ENCODE peak calls at places on chromosomes 5 and 9, in five cellular contexts. One of them, this sample, is unnamed.

GRCh38 chr5:176733586-176734262 is 76.6 kb upstream of the UNC5A start:
- DNase-seq in kidney: no peak
- DNase-seq in fibroblast of the aortic adventitia: no peak
- DNase-seq in left ventricle myocardium inferior: no peak
- DNase-seq in body of pancreas: no peak
- DNase-seq in this sample: no peak

GRCh38 chr5:6248132-6248531 is 130.2 kb downstream of the MED10 start:
- DNase-seq in kidney: no peak
- DNase-seq in fibroblast of the aortic adventitia: no peak
- DNase-seq in body of pancreas: no peak
- DNase-seq in left ventricle myocardium inferior: no peak
- DNase-seq in this sample: no peak

GRCh38 chr9:127629468-127630081 is 17.5 kb downstream of the STXBP1 start:
- DNase-seq in left ventricle myocardium inferior: no peak
- DNase-seq in body of pancreas: no peak
- DNase-seq in fibroblast of the aortic adventitia: no peak
- DNase-seq in kidney: no peak
- DNase-seq in this sample: no peak

GRCh38 chr5:141611289-141611688 is 7.5 kb downstream of the DIAPH1 start:
- DNase-seq in body of pancreas: no peak
- DNase-seq in left ventricle myocardium inferior: no peak
- DNase-seq in fibroblast of the aortic adventitia: no peak
- DNase-seq in kidney: no peak
- DNase-seq in this sample: no peak

GRCh38 chr5:140162275-140162674 is 12.7 kb upstream of the CYSTM1 start:
- DNase-seq in body of pancreas: no peak
- DNase-seq in kidney: no peak
- DNase-seq in left ventricle myocardium inferior: no peak
- DNase-seq in fibroblast of the aortic adventitia: no peak
- DNase-seq in this sample: no peak

GRCh38 chr5:132190161-132190817 is 37.4 kb downstream of the P4HA2 start:
- DNase-seq in fibroblast of the aortic adventitia: peak
- DNase-seq in left ventricle myocardium inferior: no peak
- DNase-seq in kidney: no peak
- DNase-seq in body of pancreas: peak
- DNase-seq in this sample: no peak

GRCh38 chr9:123568691-123569342 is 212.8 kb downstream of the CRB2 start:
- DNase-seq in fibroblast of the aortic adventitia: peak
- DNase-seq in left ventricle myocardium inferior: peak
- DNase-seq in kidney: no peak
- DNase-seq in body of pancreas: no peak
- DNase-seq in this sample: no peak

GRCh38 chr5:141874262-141874964 is 3.8 kb downstream of the PCDH1 start:
- DNase-seq in kidney: no peak
- DNase-seq in left ventricle myocardium inferior: peak
- DNase-seq in body of pancreas: peak
- DNase-seq in fibroblast of the aortic adventitia: no peak
- DNase-seq in this sample: peak

GRCh38 chr5:43065384-43066230 is 25.5 kb upstream of the ANXA2R start:
- DNase-seq in fibroblast of the aortic adventitia: peak
- DNase-seq in body of pancreas: peak
- DNase-seq in kidney: peak
- DNase-seq in left ventricle myocardium inferior: peak
- DNase-seq in this sample: peak

GRCh38 chr5:156094001-156094400 is 233.0 kb upstream of the SGCD start:
- DNase-seq in kidney: no peak
- DNase-seq in left ventricle myocardium inferior: no peak
- DNase-seq in body of pancreas: no peak
- DNase-seq in fibroblast of the aortic adventitia: no peak
- DNase-seq in this sample: no peak

GRCh38 chr5:143108498-143109128 is 294.9 kb downstream of the NR3C1 start:
- DNase-seq in kidney: peak
- DNase-seq in left ventricle myocardium inferior: peak
- DNase-seq in fibroblast of the aortic adventitia: no peak
- DNase-seq in body of pancreas: peak
- DNase-seq in this sample: peak

GRCh38 chr9:129027685-129028191 is 393 bp downstream of the SH3GLB2 start:
- DNase-seq in kidney: peak
- DNase-seq in body of pancreas: peak
- DNase-seq in left ventricle myocardium inferior: peak
- DNase-seq in fibroblast of the aortic adventitia: no peak
- DNase-seq in this sample: peak

GRCh38 chr9:74348777-74349176 is 148.4 kb upstream of the RORB start:
- DNase-seq in body of pancreas: no peak
- DNase-seq in fibroblast of the aortic adventitia: no peak
- DNase-seq in kidney: no peak
- DNase-seq in left ventricle myocardium inferior: no peak
- DNase-seq in this sample: no peak

GRCh38 chr5:142404046-142404477 is 79.2 kb upstream of the SPRY4 start:
- DNase-seq in body of pancreas: no peak
- DNase-seq in kidney: no peak
- DNase-seq in left ventricle myocardium inferior: no peak
- DNase-seq in fibroblast of the aortic adventitia: no peak
- DNase-seq in this sample: no peak

GRCh38 chr5:132391870-132392269 is 22.4 kb downstream of the SLC22A5 start:
- DNase-seq in left ventricle myocardium inferior: no peak
- DNase-seq in body of pancreas: no peak
- DNase-seq in kidney: no peak
- DNase-seq in fibroblast of the aortic adventitia: no peak
- DNase-seq in this sample: no peak

GRCh38 chr5:148988328-148988727 is 74.5 kb downstream of the SH3TC2 start:
- DNase-seq in kidney: no peak
- DNase-seq in left ventricle myocardium inferior: no peak
- DNase-seq in body of pancreas: no peak
- DNase-seq in fibroblast of the aortic adventitia: peak
- DNase-seq in this sample: peak

GRCh38 chr9:136362450-136362784 is 1.1 kb downstream of the DNLZ start:
- DNase-seq in left ventricle myocardium inferior: no peak
- DNase-seq in kidney: no peak
- DNase-seq in body of pancreas: no peak
- DNase-seq in fibroblast of the aortic adventitia: peak
- DNase-seq in this sample: no peak

GRCh38 chr9:124475868-124476690 is 25.8 kb downstream of the ADGRD2 start:
- DNase-seq in left ventricle myocardium inferior: no peak
- DNase-seq in kidney: no peak
- DNase-seq in fibroblast of the aortic adventitia: no peak
- DNase-seq in body of pancreas: no peak
- DNase-seq in this sample: no peak

GRCh38 chr9:105173306-105173705 is 71.1 kb upstream of the SLC44A1 start:
- DNase-seq in kidney: no peak
- DNase-seq in body of pancreas: no peak
- DNase-seq in fibroblast of the aortic adventitia: no peak
- DNase-seq in left ventricle myocardium inferior: no peak
- DNase-seq in this sample: no peak

GRCh38 chr5:160496784-160497183 is 75.1 kb downstream of the PTTG1 start:
- DNase-seq in body of pancreas: no peak
- DNase-seq in kidney: no peak
- DNase-seq in fibroblast of the aortic adventitia: peak
- DNase-seq in left ventricle myocardium inferior: no peak
- DNase-seq in this sample: no peak

GRCh38 chr5:148776780-148777179 is 49.6 kb upstream of the ADRB2 start:
- DNase-seq in body of pancreas: no peak
- DNase-seq in fibroblast of the aortic adventitia: peak
- DNase-seq in left ventricle myocardium inferior: no peak
- DNase-seq in kidney: peak
- DNase-seq in this sample: no peak

GRCh38 chr9:126301985-126302603 is 24.5 kb upstream of the MVB12B start:
- DNase-seq in fibroblast of the aortic adventitia: peak
- DNase-seq in kidney: no peak
- DNase-seq in left ventricle myocardium inferior: peak
- DNase-seq in body of pancreas: peak
- DNase-seq in this sample: peak

GRCh38 chr9:106885451-106885850 is 22.5 kb downstream of the ZNF462 start:
- DNase-seq in kidney: no peak
- DNase-seq in fibroblast of the aortic adventitia: peak
- DNase-seq in body of pancreas: no peak
- DNase-seq in left ventricle myocardium inferior: no peak
- DNase-seq in this sample: no peak

GRCh38 chr9:104961238-104961637 is 33.3 kb upstream of the ABCA1 start:
- DNase-seq in body of pancreas: no peak
- DNase-seq in kidney: no peak
- DNase-seq in fibroblast of the aortic adventitia: no peak
- DNase-seq in left ventricle myocardium inferior: no peak
- DNase-seq in this sample: no peak

GRCh38 chr5:140555747-140556312 is 1.4 kb downstream of the SRA1 start:
- DNase-seq in fibroblast of the aortic adventitia: no peak
- DNase-seq in body of pancreas: no peak
- DNase-seq in left ventricle myocardium inferior: no peak
- DNase-seq in kidney: no peak
- DNase-seq in this sample: no peak

GRCh38 chr9:8825600-8826147 is 1026.1 kb upstream of the DMAC1 start:
- DNase-seq in kidney: no peak
- DNase-seq in left ventricle myocardium inferior: no peak
- DNase-seq in body of pancreas: no peak
- DNase-seq in fibroblast of the aortic adventitia: peak
- DNase-seq in this sample: no peak

GRCh38 chr9:111153973-111154590 is 115.8 kb upstream of the LPAR1 start:
- DNase-seq in kidney: no peak
- DNase-seq in fibroblast of the aortic adventitia: no peak
- DNase-seq in body of pancreas: no peak
- DNase-seq in left ventricle myocardium inferior: no peak
- DNase-seq in this sample: no peak

GRCh38 chr9:79049371-79049770 is 522.4 kb upstream of the TLE4 start:
- DNase-seq in fibroblast of the aortic adventitia: no peak
- DNase-seq in left ventricle myocardium inferior: no peak
- DNase-seq in body of pancreas: no peak
- DNase-seq in kidney: no peak
- DNase-seq in this sample: no peak

GRCh38 chr5:148884339-148885020 is 58.1 kb downstream of the ADRB2 start:
- DNase-seq in body of pancreas: no peak
- DNase-seq in fibroblast of the aortic adventitia: no peak
- DNase-seq in left ventricle myocardium inferior: no peak
- DNase-seq in kidney: no peak
- DNase-seq in this sample: no peak

GRCh38 chr5:54651482-54652076 is 134.0 kb downstream of the SNX18 start:
- DNase-seq in body of pancreas: peak
- DNase-seq in kidney: peak
- DNase-seq in left ventricle myocardium inferior: peak
- DNase-seq in fibroblast of the aortic adventitia: peak
- DNase-seq in this sample: peak

GRCh38 chr9:89478821-89479668 is 18.9 kb downstream of the SEMA4D start:
- DNase-seq in kidney: no peak
- DNase-seq in body of pancreas: no peak
- DNase-seq in left ventricle myocardium inferior: no peak
- DNase-seq in fibroblast of the aortic adventitia: no peak
- DNase-seq in this sample: no peak

GRCh38 chr9:96655198-96655851 is at the start of gene PRXL2C:
- DNase-seq in fibroblast of the aortic adventitia: peak
- DNase-seq in body of pancreas: peak
- DNase-seq in kidney: peak
- DNase-seq in left ventricle myocardium inferior: peak
- DNase-seq in this sample: peak
- H3K4me3 ChIP-seq in fibroblast of the aortic adventitia: peak
- H3K4me3 ChIP-seq in body of pancreas: peak
- H3K4me3 ChIP-seq in kidney: peak
- H3K4me3 ChIP-seq in left ventricle myocardium inferior: peak
- H3K4me3 ChIP-seq in this sample: peak

GRCh38 chr9:114532561-114533237 is 27.4 kb upstream of the WHRN start:
- DNase-seq in kidney: no peak
- DNase-seq in body of pancreas: peak
- DNase-seq in fibroblast of the aortic adventitia: no peak
- DNase-seq in left ventricle myocardium inferior: no peak
- DNase-seq in this sample: no peak
- H3K4me3 ChIP-seq in kidney: no peak
- H3K4me3 ChIP-seq in body of pancreas: no peak
- H3K4me3 ChIP-seq in fibroblast of the aortic adventitia: no peak
- H3K4me3 ChIP-seq in left ventricle myocardium inferior: no peak
- H3K4me3 ChIP-seq in this sample: peak

DNA sequence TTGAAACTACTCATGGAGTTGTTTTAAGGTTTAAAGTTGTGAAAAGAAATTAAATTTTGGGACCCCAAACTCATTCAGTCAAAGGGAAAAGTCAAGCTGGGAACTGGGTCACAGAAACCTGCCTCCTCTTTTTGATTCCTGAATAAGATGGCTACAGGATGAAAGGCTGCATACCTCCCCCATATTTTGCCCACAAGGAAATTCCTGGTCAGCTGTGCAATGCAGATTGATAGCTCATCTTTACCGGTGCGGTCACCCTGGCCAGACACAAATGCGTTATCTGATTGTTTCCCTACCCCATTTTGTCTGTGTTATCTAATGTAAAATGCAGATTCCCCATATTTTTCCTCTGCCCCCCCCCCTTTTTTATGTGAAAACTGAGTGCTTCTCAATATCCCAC is 1.3 kb downstream of the HAVCR2 start:
- DNase-seq in body of pancreas: no peak
- DNase-seq in kidney: no peak
- DNase-seq in fibroblast of the aortic adventitia: no peak
- DNase-seq in left ventricle myocardium inferior: no peak
- DNase-seq in this sample: no peak
- H3K4me3 ChIP-seq in body of pancreas: no peak
- H3K4me3 ChIP-seq in kidney: peak
- H3K4me3 ChIP-seq in fibroblast of the aortic adventitia: no peak
- H3K4me3 ChIP-seq in left ventricle myocardium inferior: no peak
- H3K4me3 ChIP-seq in this sample: no peak

GRCh38 chr5:173240091-173241050 is 5.4 kb upstream of the NKX2-5 start:
- DNase-seq in body of pancreas: no peak
- DNase-seq in left ventricle myocardium inferior: no peak
- DNase-seq in kidney: no peak
- DNase-seq in fibroblast of the aortic adventitia: no peak
- DNase-seq in this sample: no peak

GRCh38 chr5:173242079-173242478 is 7.1 kb upstream of the NKX2-5 start:
- DNase-seq in body of pancreas: no peak
- DNase-seq in kidney: no peak
- DNase-seq in left ventricle myocardium inferior: no peak
- DNase-seq in fibroblast of the aortic adventitia: no peak
- DNase-seq in this sample: no peak

GRCh38 chr5:173243808-173244305 is 8.9 kb upstream of the NKX2-5 start:
- DNase-seq in fibroblast of the aortic adventitia: no peak
- DNase-seq in kidney: no peak
- DNase-seq in left ventricle myocardium inferior: no peak
- DNase-seq in body of pancreas: no peak
- DNase-seq in this sample: peak

GRCh38 chr5:173243215-173243614 is 8.2 kb upstream of the NKX2-5 start:
- DNase-seq in kidney: no peak
- DNase-seq in fibroblast of the aortic adventitia: no peak
- DNase-seq in body of pancreas: no peak
- DNase-seq in left ventricle myocardium inferior: no peak
- DNase-seq in this sample: no peak

GRCh38 chr5:173242675-173243085 is 7.7 kb upstream of the NKX2-5 start:
- DNase-seq in left ventricle myocardium inferior: peak
- DNase-seq in fibroblast of the aortic adventitia: no peak
- DNase-seq in kidney: no peak
- DNase-seq in body of pancreas: no peak
- DNase-seq in this sample: peak
- H3K4me3 ChIP-seq in left ventricle myocardium inferior: peak
- H3K4me3 ChIP-seq in fibroblast of the aortic adventitia: no peak
- H3K4me3 ChIP-seq in kidney: no peak
- H3K4me3 ChIP-seq in body of pancreas: no peak
- H3K4me3 ChIP-seq in this sample: peak

GRCh38 chr9:94586814-94587213 is 6.8 kb downstream of the FBP2 start:
- DNase-seq in body of pancreas: no peak
- DNase-seq in left ventricle myocardium inferior: no peak
- DNase-seq in fibroblast of the aortic adventitia: peak
- DNase-seq in kidney: no peak
- DNase-seq in this sample: no peak
- H3K4me3 ChIP-seq in body of pancreas: no peak
- H3K4me3 ChIP-seq in left ventricle myocardium inferior: no peak
- H3K4me3 ChIP-seq in fibroblast of the aortic adventitia: no peak
- H3K4me3 ChIP-seq in kidney: peak
- H3K4me3 ChIP-seq in this sample: no peak

This sample was measured in right cardiac atrium.